ENCODE peak calls at places on chromosome 17, in five cellular contexts. H is endodermal cell, Q is AG04450, T is GM13976, D is GM06990. E is an unnamed sample.

GRCh38 chr17:18108400-18109312 is at the start of gene MYO15A:
- DNase-seq in D (no peak), H (no peak), Q (no peak), T (no peak), E (no peak)

GRCh38 chr17:46097497-46097896 is 95.7 kb downstream of the KANSL1 start:
- DNase-seq in Q (no peak), T (no peak), D (no peak), H (no peak), E (no peak)

GRCh38 chr17:29212681-29213121 is 32.5 kb upstream of the MYO18A start:
- DNase-seq in H (no peak), T (no peak), Q (no peak), D (no peak), E (no peak)

GRCh38 chr17:67602974-67603373 is 114.8 kb upstream of the NOL11 start:
- DNase-seq in D (peak), Q (no peak), T (peak), H (peak), E (peak)

GRCh38 chr17:50832267-50833227 is 2.8 kb upstream of the WFIKKN2 start:
- DNase-seq in T (no peak), D (no peak), H (peak), Q (no peak), E (no peak)

GRCh38 chr17:7956208-7956965 is 24.4 kb downstream of the CNTROB start:
- DNase-seq in T (no peak), H (peak), Q (no peak), D (no peak), E (no peak)

GRCh38 chr17:67181825-67182224 is 63.2 kb downstream of the HELZ start:
- DNase-seq in D (no peak), Q (no peak), H (no peak), T (no peak), E (no peak)

GRCh38 chr17:74977802-74978201 is 5.2 kb upstream of the HID1 start:
- DNase-seq in H (no peak), T (no peak), Q (no peak), D (no peak), E (no peak)

GRCh38 chr17:13106171-13106570 is 88.3 kb upstream of the ELAC2 start:
- DNase-seq in Q (no peak), T (no peak), D (no peak), H (no peak), E (no peak)

DNA sequence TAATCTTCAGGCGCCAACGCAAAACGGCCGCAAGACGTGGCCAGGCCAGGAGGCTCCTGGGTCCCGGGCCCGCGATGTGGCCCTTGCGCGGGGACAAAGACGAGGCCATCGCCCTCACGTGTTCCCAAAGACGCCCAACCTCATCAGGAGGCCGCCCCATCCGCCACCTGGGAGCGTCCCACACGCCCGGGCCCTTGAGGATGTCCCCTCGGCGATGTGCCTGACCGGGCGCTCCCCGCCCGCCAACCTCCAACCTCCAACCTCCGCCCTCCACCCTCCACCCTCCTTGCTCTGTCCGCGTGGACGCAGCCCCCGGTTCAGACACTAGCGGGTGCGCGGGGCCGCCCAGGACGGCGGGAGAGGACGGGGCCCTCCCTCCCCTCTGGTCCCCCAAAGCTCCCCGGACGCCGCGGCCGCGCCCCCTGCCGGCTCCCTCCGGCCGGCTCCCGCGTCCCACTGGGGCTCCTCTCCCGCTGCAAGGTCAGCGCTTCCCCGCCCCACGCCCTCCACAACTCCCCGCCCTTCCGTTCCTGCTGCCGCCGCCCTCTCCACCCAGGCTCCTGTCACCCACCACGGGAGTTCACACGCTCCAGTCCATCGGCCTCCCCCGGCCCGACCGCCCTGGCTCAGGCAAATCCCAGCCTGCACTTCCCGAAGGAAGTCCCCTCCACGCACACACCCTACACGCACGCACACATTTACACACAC is 250.8 kb upstream of the RPL38 start:
- DNase-seq in T (peak), D (peak), H (peak), Q (no peak), E (peak)
- TF ChIP-seq CTCF in T (peak), D (peak), H (peak), Q (no peak), E (peak)

GRCh38 chr17:73352261-73352660 is 40.5 kb upstream of the CDC42EP4 start:
- DNase-seq in T (no peak), Q (no peak), D (no peak), H (no peak), E (no peak)
- TF ChIP-seq CTCF in T (no peak), Q (no peak), D (no peak), H (no peak), E (no peak)

DNA sequence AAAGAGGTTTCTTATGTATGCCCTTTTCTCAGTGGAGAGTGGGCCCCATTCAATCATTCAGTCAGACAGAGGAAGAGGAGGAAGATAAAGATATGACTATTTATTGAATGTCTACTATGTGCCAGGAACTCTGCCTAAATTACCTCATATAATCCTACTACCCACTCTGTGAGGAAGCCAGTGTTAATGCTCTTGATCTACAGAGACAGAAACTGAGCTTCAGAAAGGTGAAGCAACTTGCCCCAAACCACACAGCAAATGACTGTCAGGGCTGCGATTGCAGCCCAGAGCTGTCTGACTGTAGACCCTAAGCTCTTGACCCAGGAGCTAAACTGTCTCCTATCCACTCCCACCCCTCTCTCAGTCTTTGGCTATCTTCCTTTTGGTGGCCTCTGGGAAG is 8.4 kb downstream of the SRCIN1 start:
- DNase-seq in T (no peak), D (no peak), H (no peak), Q (no peak), E (peak)
- TF ChIP-seq CTCF in T (no peak), D (no peak), H (no peak), Q (no peak), E (no peak)

GRCh38 chr17:16285646-16286008 is 67.6 kb downstream of the CENPV start:
- DNase-seq in Q (no peak), D (no peak), H (no peak), T (no peak), E (no peak)
- TF ChIP-seq CTCF in Q (peak), D (peak), H (peak), T (peak), E (peak)

GRCh38 chr17:6893382-6894205 is 62.1 kb upstream of the TEKT1 start:
- DNase-seq in H (peak), D (no peak), Q (no peak), T (no peak), E (no peak)

DNA sequence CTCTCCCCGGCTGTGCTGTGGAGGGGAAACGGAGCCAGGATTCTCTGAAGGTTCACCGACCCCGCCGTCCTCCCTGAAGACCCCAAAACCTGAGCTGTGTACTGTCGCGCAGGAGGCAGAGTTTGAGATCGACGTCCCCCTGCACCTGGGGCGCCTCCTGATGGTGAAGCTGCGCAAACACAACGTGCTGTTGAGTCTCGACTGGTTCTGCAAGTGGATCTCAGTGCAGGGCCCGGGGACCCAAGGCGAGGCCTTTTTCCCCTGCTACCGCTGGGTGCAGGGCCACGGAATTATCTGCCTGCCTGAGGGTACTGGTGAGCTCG is 62.6 kb upstream of the TEKT1 start:
- DNase-seq in T (peak), Q (no peak), H (peak), D (no peak), E (peak)
- TF ChIP-seq CTCF in T (peak), Q (peak), H (peak), D (peak), E (peak)

GRCh38 chr17:73196500-73196899 is 3.6 kb downstream of the COG1 start:
- DNase-seq in H (peak), Q (no peak), T (no peak), D (no peak), E (no peak)
- TF ChIP-seq CTCF in H (peak), Q (peak), T (no peak), D (no peak), E (no peak)

GRCh38 chr17:82013341-82013740 is 9.3 kb downstream of the CENPX start:
- DNase-seq in D (no peak), Q (no peak), H (no peak), T (no peak), E (no peak)

GRCh38 chr17:82015311-82015971 is 7.2 kb downstream of the CENPX start:
- DNase-seq in H (no peak), Q (no peak), D (no peak), T (no peak), E (no peak)

GRCh38 chr17:82013772-82014321 is 8.8 kb downstream of the CENPX start:
- DNase-seq in D (no peak), Q (no peak), T (no peak), H (no peak), E (no peak)

GRCh38 chr17:82014971-82015310 is 7.7 kb downstream of the CENPX start:
- DNase-seq in T (no peak), D (no peak), Q (no peak), H (no peak), E (no peak)

DNA sequence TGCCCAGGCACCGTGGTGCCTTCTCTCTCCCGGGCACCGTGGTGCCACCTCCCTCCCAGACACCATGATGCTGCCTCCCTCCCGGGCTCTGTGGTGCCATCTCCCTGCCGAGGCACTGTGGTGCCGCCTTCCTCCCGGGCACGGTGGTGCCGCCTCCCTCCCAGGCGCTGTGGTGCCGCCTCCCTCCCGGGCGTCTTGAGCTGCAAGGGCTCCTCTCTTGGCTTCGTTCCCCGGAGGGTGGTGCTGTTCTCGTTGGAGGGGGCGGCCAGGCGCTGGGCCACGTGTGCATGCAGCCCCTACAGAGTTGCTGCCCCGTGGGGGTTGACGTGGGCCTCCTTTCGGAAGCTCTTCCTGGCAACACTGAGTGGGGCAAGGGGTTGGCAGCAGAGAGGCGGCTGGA is 8.2 kb downstream of the CENPX start:
- DNase-seq in T (no peak), D (no peak), H (no peak), Q (no peak), E (no peak)
- TF ChIP-seq CTCF in T (no peak), D (no peak), H (no peak), Q (no peak), E (no peak)

E was measured in activated CD8-positive, alpha-beta T cell treated with anti-CD3 and anti-CD28 coated beads for 36 hours.